ENCODE peak calls at places on chromosome 21, in six cellular contexts. One of them, this sample, is unnamed.

GRCh38 chr21:42614811-42615342 is 38.5 kb upstream of the PDE9A start:
- DNase-seq in adrenal gland: no peak
- DNase-seq in heart left ventricle: no peak
- DNase-seq in HCT116: no peak
- DNase-seq in right lobe of liver: peak
- DNase-seq in IMR-90: no peak
- DNase-seq in this sample: peak

GRCh38 chr21:34190576-34191301 is 117.4 kb downstream of the MRPS6 start:
- DNase-seq in right lobe of liver: no peak
- DNase-seq in IMR-90: no peak
- DNase-seq in HCT116: no peak
- DNase-seq in heart left ventricle: no peak
- DNase-seq in adrenal gland: no peak
- DNase-seq in this sample: no peak

GRCh38 chr21:15894596-15894995 is 164.8 kb downstream of the USP25 start:
- DNase-seq in HCT116: no peak
- DNase-seq in heart left ventricle: no peak
- DNase-seq in right lobe of liver: no peak
- DNase-seq in adrenal gland: no peak
- DNase-seq in IMR-90: peak
- DNase-seq in this sample: no peak

GRCh38 chr21:34344058-34344425 is 19.8 kb upstream of the KCNE2 start:
- DNase-seq in right lobe of liver: no peak
- DNase-seq in IMR-90: no peak
- DNase-seq in heart left ventricle: no peak
- DNase-seq in adrenal gland: no peak
- DNase-seq in HCT116: no peak
- DNase-seq in this sample: no peak

GRCh38 chr21:36388076-36388475 is 2.9 kb downstream of the CHAF1B start:
- DNase-seq in adrenal gland: no peak
- DNase-seq in heart left ventricle: no peak
- DNase-seq in right lobe of liver: no peak
- DNase-seq in HCT116: no peak
- DNase-seq in IMR-90: no peak
- DNase-seq in this sample: no peak

GRCh38 chr21:17455028-17455353 is 57.9 kb upstream of the CXADR start:
- DNase-seq in right lobe of liver: no peak
- DNase-seq in adrenal gland: no peak
- DNase-seq in heart left ventricle: no peak
- DNase-seq in HCT116: no peak
- DNase-seq in IMR-90: no peak
- DNase-seq in this sample: no peak

GRCh38 chr21:36478941-36479340 is 981 bp downstream of the CLDN14 start:
- DNase-seq in heart left ventricle: no peak
- DNase-seq in IMR-90: no peak
- DNase-seq in right lobe of liver: no peak
- DNase-seq in adrenal gland: no peak
- DNase-seq in HCT116: no peak
- DNase-seq in this sample: peak

GRCh38 chr21:25461730-25462129 is 145.6 kb downstream of the MRPL39 start:
- DNase-seq in right lobe of liver: no peak
- DNase-seq in IMR-90: peak
- DNase-seq in adrenal gland: no peak
- DNase-seq in HCT116: no peak
- DNase-seq in heart left ventricle: no peak
- DNase-seq in this sample: no peak

GRCh38 chr21:34836103-34836932 is 167.5 kb downstream of the CLIC6 start:
- DNase-seq in IMR-90: peak
- DNase-seq in heart left ventricle: no peak
- DNase-seq in HCT116: peak
- DNase-seq in adrenal gland: peak
- DNase-seq in right lobe of liver: peak
- DNase-seq in this sample: no peak

GRCh38 chr21:15701845-15702244 is 27.9 kb upstream of the USP25 start:
- DNase-seq in right lobe of liver: no peak
- DNase-seq in IMR-90: no peak
- DNase-seq in adrenal gland: no peak
- DNase-seq in heart left ventricle: no peak
- DNase-seq in HCT116: no peak
- DNase-seq in this sample: no peak

GRCh38 chr21:14414932-14415508 is 32.1 kb upstream of the HSPA13 start:
- DNase-seq in heart left ventricle: no peak
- DNase-seq in adrenal gland: no peak
- DNase-seq in right lobe of liver: no peak
- DNase-seq in IMR-90: no peak
- DNase-seq in HCT116: no peak
- DNase-seq in this sample: no peak

GRCh38 chr21:34792504-34793089 is 123.8 kb downstream of the CLIC6 start:
- DNase-seq in heart left ventricle: no peak
- DNase-seq in IMR-90: no peak
- DNase-seq in right lobe of liver: no peak
- DNase-seq in HCT116: no peak
- DNase-seq in adrenal gland: no peak
- DNase-seq in this sample: no peak

GRCh38 chr21:39182016-39182415 is 1.2 kb downstream of the PSMG1 start:
- DNase-seq in heart left ventricle: no peak
- DNase-seq in right lobe of liver: no peak
- DNase-seq in HCT116: no peak
- DNase-seq in IMR-90: no peak
- DNase-seq in adrenal gland: no peak
- DNase-seq in this sample: no peak

GRCh38 chr21:38839683-38840286 is 34.1 kb downstream of the ETS2 start:
- DNase-seq in HCT116: peak
- DNase-seq in IMR-90: peak
- DNase-seq in right lobe of liver: no peak
- DNase-seq in heart left ventricle: no peak
- DNase-seq in adrenal gland: no peak
- DNase-seq in this sample: no peak

GRCh38 chr21:37873655-37874054 is 42.6 kb downstream of the KCNJ6 start:
- DNase-seq in IMR-90: peak
- DNase-seq in adrenal gland: no peak
- DNase-seq in right lobe of liver: no peak
- DNase-seq in HCT116: no peak
- DNase-seq in heart left ventricle: no peak
- DNase-seq in this sample: no peak

GRCh38 chr21:37974081-37974480 is 57.8 kb upstream of the KCNJ6 start:
- DNase-seq in IMR-90: peak
- DNase-seq in heart left ventricle: no peak
- DNase-seq in HCT116: no peak
- DNase-seq in adrenal gland: no peak
- DNase-seq in right lobe of liver: no peak
- DNase-seq in this sample: no peak

GRCh38 chr21:16241500-16241963 is 511.8 kb downstream of the USP25 start:
- DNase-seq in HCT116: no peak
- DNase-seq in IMR-90: no peak
- DNase-seq in heart left ventricle: no peak
- DNase-seq in adrenal gland: no peak
- DNase-seq in right lobe of liver: no peak
- DNase-seq in this sample: no peak

GRCh38 chr21:26964379-26964778 is 2.5 kb downstream of the ADAMTS5 start:
- DNase-seq in heart left ventricle: peak
- DNase-seq in IMR-90: peak
- DNase-seq in adrenal gland: no peak
- DNase-seq in HCT116: no peak
- DNase-seq in right lobe of liver: peak
- DNase-seq in this sample: no peak
- TF ChIP-seq POLR2A in heart left ventricle: peak
- TF ChIP-seq POLR2A in IMR-90: no peak
- TF ChIP-seq POLR2A in adrenal gland: no peak
- TF ChIP-seq POLR2A in HCT116: no peak
- TF ChIP-seq POLR2A in right lobe of liver: no peak
- TF ChIP-seq POLR2A in this sample: no peak

DNA sequence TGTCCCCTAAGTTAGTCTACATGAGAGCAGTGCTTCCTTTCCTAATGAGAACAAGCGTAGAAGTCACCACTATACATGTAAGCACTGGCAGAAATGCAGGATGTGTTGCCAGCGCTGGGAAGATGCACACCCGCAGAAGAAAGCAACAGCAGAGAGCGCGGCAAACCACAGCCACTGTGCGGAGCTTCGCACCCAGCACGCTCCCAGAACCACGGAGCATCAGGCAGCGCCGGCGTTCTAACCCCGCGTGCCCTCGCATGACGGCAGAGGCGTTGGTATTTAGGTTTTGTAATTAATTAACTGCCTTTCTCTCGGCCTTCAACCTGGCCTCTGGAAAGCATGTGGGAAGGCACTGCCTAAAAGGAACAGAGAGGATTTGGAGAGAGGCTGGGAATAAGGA is 69.1 kb downstream of the OLIG1 start:
- DNase-seq in right lobe of liver: no peak
- DNase-seq in HCT116: no peak
- DNase-seq in heart left ventricle: no peak
- DNase-seq in IMR-90: no peak
- DNase-seq in adrenal gland: no peak
- DNase-seq in this sample: no peak
- H3K4me3 ChIP-seq in right lobe of liver: no peak
- H3K4me3 ChIP-seq in HCT116: no peak
- H3K4me3 ChIP-seq in heart left ventricle: no peak
- H3K4me3 ChIP-seq in IMR-90: no peak
- H3K4me3 ChIP-seq in adrenal gland: no peak
- H3K4me3 ChIP-seq in this sample: no peak

GRCh38 chr21:45472445-45473365 is 67.7 kb downstream of the COL18A1 start:
- DNase-seq in heart left ventricle: peak
- DNase-seq in right lobe of liver: peak
- DNase-seq in adrenal gland: no peak
- DNase-seq in HCT116: no peak
- DNase-seq in IMR-90: no peak
- DNase-seq in this sample: no peak

GRCh38 chr21:45473496-45474322 is 68.5 kb downstream of the SLC19A1 start:
- DNase-seq in right lobe of liver: no peak
- DNase-seq in IMR-90: peak
- DNase-seq in adrenal gland: no peak
- DNase-seq in HCT116: no peak
- DNase-seq in heart left ventricle: peak
- DNase-seq in this sample: no peak

GRCh38 chr21:45470087-45470515 is 65.1 kb downstream of the COL18A1 start:
- DNase-seq in heart left ventricle: peak
- DNase-seq in IMR-90: peak
- DNase-seq in right lobe of liver: no peak
- DNase-seq in HCT116: no peak
- DNase-seq in adrenal gland: no peak
- DNase-seq in this sample: peak

GRCh38 chr21:45469273-45470086 is 64.5 kb downstream of the COL18A1 start:
- DNase-seq in IMR-90: no peak
- DNase-seq in HCT116: no peak
- DNase-seq in right lobe of liver: peak
- DNase-seq in adrenal gland: no peak
- DNase-seq in heart left ventricle: peak
- DNase-seq in this sample: peak

GRCh38 chr21:45471229-45472052 is 66.5 kb downstream of the COL18A1 start:
- DNase-seq in right lobe of liver: peak
- DNase-seq in IMR-90: peak
- DNase-seq in HCT116: no peak
- DNase-seq in heart left ventricle: peak
- DNase-seq in adrenal gland: no peak
- DNase-seq in this sample: peak
- H3K27ac ChIP-seq in right lobe of liver: peak
- H3K27ac ChIP-seq in IMR-90: peak
- H3K27ac ChIP-seq in HCT116: peak
- H3K27ac ChIP-seq in heart left ventricle: peak
- H3K27ac ChIP-seq in adrenal gland: no peak
- H3K27ac ChIP-seq in this sample: peak

DNA sequence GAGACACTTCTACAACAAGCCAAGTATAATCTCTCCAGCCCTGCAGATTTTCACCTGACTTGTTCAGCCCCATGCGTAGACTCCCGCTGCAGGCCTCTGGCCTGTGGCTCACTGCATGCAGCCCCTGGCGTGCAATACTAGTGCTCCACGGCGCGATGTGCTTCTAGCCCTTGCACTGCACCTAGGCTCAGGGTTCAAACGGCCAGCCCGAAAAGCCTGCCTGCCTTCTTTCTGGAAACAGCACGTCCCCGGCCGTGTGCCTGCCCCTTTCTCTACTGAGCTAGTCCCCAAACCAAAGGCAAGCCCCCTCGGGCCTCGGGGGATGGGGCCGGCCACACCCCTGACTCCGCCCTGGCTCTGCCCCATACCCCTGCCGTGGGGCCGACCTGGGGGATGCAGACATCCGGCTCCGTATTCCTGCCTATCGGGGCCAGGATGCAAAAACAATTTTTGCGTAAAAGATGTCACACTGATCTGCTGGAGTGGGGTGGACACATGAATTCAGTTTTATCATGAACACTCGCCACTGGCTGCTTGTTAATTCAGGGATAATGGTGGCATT is 26.3 kb upstream of the TRAPPC10 start:
- DNase-seq in HCT116: no peak
- DNase-seq in right lobe of liver: no peak
- DNase-seq in IMR-90: no peak
- DNase-seq in adrenal gland: no peak
- DNase-seq in heart left ventricle: no peak
- DNase-seq in this sample: no peak
- TF ChIP-seq POLR2A in HCT116: no peak
- TF ChIP-seq POLR2A in right lobe of liver: no peak
- TF ChIP-seq POLR2A in IMR-90: no peak
- TF ChIP-seq POLR2A in adrenal gland: no peak
- TF ChIP-seq POLR2A in heart left ventricle: no peak
- TF ChIP-seq POLR2A in this sample: no peak

GRCh38 chr21:45642122-45642813 is 1.3 kb upstream of the PCBP3 start:
- DNase-seq in heart left ventricle: peak
- DNase-seq in right lobe of liver: no peak
- DNase-seq in IMR-90: no peak
- DNase-seq in adrenal gland: no peak
- DNase-seq in HCT116: no peak
- DNase-seq in this sample: peak
- H3K4me3 ChIP-seq in heart left ventricle: peak
- H3K4me3 ChIP-seq in right lobe of liver: peak
- H3K4me3 ChIP-seq in IMR-90: peak
- H3K4me3 ChIP-seq in adrenal gland: no peak
- H3K4me3 ChIP-seq in HCT116: no peak
- H3K4me3 ChIP-seq in this sample: peak

GRCh38 chr21:29547998-29548397 is 249.3 kb downstream of the BACH1 start:
- DNase-seq in adrenal gland: no peak
- DNase-seq in IMR-90: no peak
- DNase-seq in HCT116: no peak
- DNase-seq in right lobe of liver: no peak
- DNase-seq in heart left ventricle: no peak
- DNase-seq in this sample: no peak
- H3K27ac ChIP-seq in adrenal gland: no peak
- H3K27ac ChIP-seq in IMR-90: no peak
- H3K27ac ChIP-seq in HCT116: no peak
- H3K27ac ChIP-seq in right lobe of liver: no peak
- H3K27ac ChIP-seq in heart left ventricle: no peak
- H3K27ac ChIP-seq in this sample: no peak

This sample was measured in spleen.